ENCODE peak calls at places on chromosomes 11 and 22, in nine cellular contexts. B is naive B cell, S is T1000, Q is HTR-8/SVneo, N is AG04449, A is PC-3, X is T-cell, U is colonic mucosa, Y is NCI-H1092. V is an unnamed sample.

GRCh38 chr22:19463491-19464469 is 15.2 kb downstream of the UFD1 start:
- DNase-seq in B (no peak), S (peak), Q (peak), N (peak), A (no peak), X (no peak), U (no peak), Y (no peak), V (no peak)

GRCh38 chr11:101436511-101437142 is 147.2 kb downstream of the TRPC6 start:
- DNase-seq in B (no peak), S (no peak), Q (peak), N (no peak), A (peak), X (no peak), U (peak), Y (peak), V (no peak)

GRCh38 chr11:68525930-68526329 is 65.4 kb downstream of the PPP6R3 start:
- DNase-seq in B (no peak), S (no peak), Q (peak), N (no peak), A (peak), X (no peak), U (no peak), Y (no peak), V (no peak)

GRCh38 chr11:109362059-109362458 is 59.9 kb upstream of the C11orf87 start:
- DNase-seq in B (no peak), S (no peak), Q (no peak), N (no peak), A (no peak), X (no peak), U (no peak), Y (no peak), V (no peak)

GRCh38 chr22:38136607-38137006 is 26.1 kb upstream of the BAIAP2L2 start:
- DNase-seq in B (no peak), S (no peak), Q (no peak), N (no peak), A (no peak), X (no peak), U (no peak), Y (no peak), V (no peak)

GRCh38 chr11:134537296-134537695 is 125.3 kb upstream of the B3GAT1 start:
- DNase-seq in B (no peak), S (no peak), Q (no peak), N (no peak), A (no peak), X (no peak), U (no peak), Y (no peak), V (no peak)

GRCh38 chr11:64396079-64396591 is 37.2 kb downstream of the RPS6KA4 start:
- DNase-seq in B (no peak), S (no peak), Q (no peak), N (no peak), A (no peak), X (no peak), U (no peak), Y (no peak), V (no peak)

GRCh38 chr11:129023968-129024676 is 81.5 kb upstream of the TP53AIP1 start:
- DNase-seq in B (no peak), S (no peak), Q (no peak), N (no peak), A (peak), X (no peak), U (peak), Y (no peak), V (peak)

GRCh38 chr11:19595840-19596751 is 116.5 kb upstream of the NAV2 start:
- DNase-seq in B (no peak), S (peak), Q (peak), N (peak), A (peak), X (no peak), U (peak), Y (no peak), V (no peak)

GRCh38 chr22:35517769-35518530 is 22.7 kb upstream of the RASD2 start:
- DNase-seq in B (no peak), S (no peak), Q (no peak), N (no peak), A (peak), X (no peak), U (peak), Y (no peak), V (no peak)

GRCh38 chr11:111417011-111417765 is 38.1 kb upstream of the POU2AF1 start:
- DNase-seq in B (peak), S (no peak), Q (no peak), N (no peak), A (no peak), X (no peak), U (no peak), Y (no peak), V (no peak)

GRCh38 chr22:35476341-35476740 is 64.3 kb upstream of the RASD2 start:
- DNase-seq in B (no peak), S (no peak), Q (peak), N (no peak), A (no peak), X (no peak), U (no peak), Y (no peak), V (no peak)

GRCh38 chr11:117175104-117175503 is 3.4 kb upstream of the SIDT2 start:
- DNase-seq in B (no peak), S (no peak), Q (no peak), N (no peak), A (no peak), X (no peak), U (no peak), Y (no peak), V (no peak)

GRCh38 chr11:105821366-105821765 is 200.7 kb downstream of the MSANTD4 start:
- DNase-seq in B (no peak), S (no peak), Q (no peak), N (no peak), A (no peak), X (no peak), U (peak), Y (no peak), V (no peak)

GRCh38 chr11:3163241-3163981 is 1.7 kb downstream of the OSBPL5 start:
- DNase-seq in B (no peak), S (no peak), Q (no peak), N (no peak), A (no peak), X (no peak), U (no peak), Y (no peak), V (no peak)

GRCh38 chr11:63945482-63946163 is 6.8 kb downstream of the NAA40 start:
- DNase-seq in B (peak), S (peak), Q (peak), N (peak), A (peak), X (peak), U (peak), Y (peak), V (peak)

GRCh38 chr11:65887723-65888162 is 528 bp downstream of the FIBP start:
- DNase-seq in B (no peak), S (no peak), Q (no peak), N (no peak), A (peak), X (no peak), U (no peak), Y (no peak), V (no peak)

GRCh38 chr22:49670610-49671330 is 156.9 kb downstream of the BRD1 start:
- DNase-seq in B (peak), S (no peak), Q (no peak), N (no peak), A (no peak), X (no peak), U (no peak), Y (no peak), V (no peak)

GRCh38 chr11:6219359-6219758 is 14.0 kb downstream of the C11orf42 start:
- DNase-seq in B (no peak), S (peak), Q (peak), N (peak), A (peak), X (no peak), U (peak), Y (no peak), V (no peak)

GRCh38 chr22:24588370-24588755 is 4.5 kb downstream of the LRRC75B start:
- DNase-seq in B (no peak), S (no peak), Q (no peak), N (no peak), A (peak), X (no peak), U (no peak), Y (no peak), V (no peak)

GRCh38 chr11:78708388-78708787 is 133.7 kb upstream of the NARS2 start:
- DNase-seq in B (no peak), S (peak), Q (no peak), N (no peak), A (peak), X (no peak), U (no peak), Y (no peak), V (no peak)

GRCh38 chr11:43053638-43054412 is 258.0 kb upstream of the API5 start:
- DNase-seq in B (no peak), S (no peak), Q (no peak), N (no peak), A (no peak), X (no peak), U (no peak), Y (no peak), V (no peak)

GRCh38 chr11:22337571-22338464 is at the start of gene SLC17A6:
- DNase-seq in B (no peak), S (peak), Q (no peak), N (no peak), A (peak), X (no peak), U (no peak), Y (no peak), V (no peak)

GRCh38 chr11:28168718-28169117 is 60.5 kb downstream of the METTL15 start:
- DNase-seq in B (no peak), S (no peak), Q (no peak), N (no peak), A (no peak), X (no peak), U (no peak), Y (no peak), V (no peak)

GRCh38 chr11:29934115-29934638 is 82.7 kb downstream of the KCNA4 start:
- DNase-seq in B (no peak), S (no peak), Q (no peak), N (no peak), A (no peak), X (no peak), U (no peak), Y (no peak), V (no peak)

GRCh38 chr11:130421697-130422096 is 6.7 kb downstream of the ADAMTS8 start:
- DNase-seq in B (no peak), S (no peak), Q (no peak), N (no peak), A (no peak), X (no peak), U (no peak), Y (no peak), V (no peak)

V was measured in breast epithelium.